ENCODE peak calls at places on chromosomes 6 and 20, in ten cellular contexts. B is ovary; S is foreskin fibroblast; Q is SHP77; P is NAMALWA; R is NCI-H345; I is activated T-helper 1 cell treated with anti-CD3 and anti-CD28 coated beads, Interleukin-2, amount 50 U/mL, for 16 hours; N is neural crest cell; V is AG08395; K is midbrain. M is an unnamed sample.
A peak's percentile ranks its signal among the peaks of the same experiment; 100 is the strongest.

GRCh38 chr6:121430514-121431460 is 4.7 kb upstream of the GJA1 start:
- DNase-seq in B (no peak), S (no peak), Q (peak; percentile 2), P (no peak), R (peak; percentile 1), I (no peak), N (no peak), V (peak; percentile 51), K (peak; percentile 45), M (no peak)

GRCh38 chr6:83702077-83702476 is 6.8 kb downstream of the SNAP91 start:
- DNase-seq in B (no peak), S (no peak), Q (no peak), P (peak; percentile 7), R (no peak), I (no peak), N (no peak), V (no peak), K (no peak), M (no peak)

GRCh38 chr20:35953411-35954199 is 697 bp downstream of the SCAND1 start:
- DNase-seq in B (no peak), S (peak; percentile 24), Q (peak; percentile 7), P (peak; percentile 71), R (peak; percentile 47), I (peak; percentile 56), N (peak; percentile 32), V (peak; percentile 38), K (no peak), M (no peak)

GRCh38 chr20:4069741-4070140 is 54.4 kb upstream of the RNF24 start:
- DNase-seq in B (no peak), S (peak; percentile 61), Q (no peak), P (no peak), R (no peak), I (no peak), N (no peak), V (no peak), K (no peak), M (no peak)

GRCh38 chr20:33719277-33719988 is 677 bp downstream of the PXMP4 start:
- DNase-seq in B (no peak), S (no peak), Q (no peak), P (no peak), R (no peak), I (no peak), N (no peak), V (no peak), K (no peak), M (no peak)

GRCh38 chr6:130810307-130811030 is 16.7 kb upstream of the SMLR1 start:
- DNase-seq in B (no peak), S (peak; percentile 32), Q (no peak), P (no peak), R (no peak), I (no peak), N (no peak), V (peak; percentile 33), K (no peak), M (no peak)

GRCh38 chr20:4161447-4162251 is 146.3 kb upstream of the RNF24 start:
- DNase-seq in B (no peak), S (no peak), Q (no peak), P (no peak), R (peak; percentile 87), I (no peak), N (no peak), V (no peak), K (no peak), M (no peak)

GRCh38 chr20:57826731-57827287 is 117.0 kb upstream of the PMEPA1 start:
- DNase-seq in B (no peak), S (no peak), Q (no peak), P (no peak), R (no peak), I (no peak), N (no peak), V (no peak), K (no peak), M (no peak)

GRCh38 chr20:59820204-59821041 is 113.0 kb downstream of the SYCP2 start:
- DNase-seq in B (no peak), S (no peak), Q (peak; percentile 93), P (no peak), R (peak; percentile 77), I (no peak), N (no peak), V (no peak), K (peak; percentile 86), M (peak; percentile 77)

GRCh38 chr20:56403465-56403864 is 8.6 kb upstream of the CASS4 start:
- DNase-seq in B (no peak), S (no peak), Q (no peak), P (no peak), R (no peak), I (no peak), N (no peak), V (no peak), K (no peak), M (no peak)

GRCh38 chr6:167479967-167480653 is 155.2 kb downstream of the TTLL2 start:
- DNase-seq in B (no peak), S (no peak), Q (no peak), P (no peak), R (no peak), I (no peak), N (no peak), V (no peak), K (no peak), M (no peak)

GRCh38 chr6:166786704-166787293 is 159.7 kb upstream of the RPS6KA2 start:
- DNase-seq in B (no peak), S (peak; percentile 41), Q (peak; percentile 87), P (peak; percentile 77), R (peak; percentile 76), I (no peak), N (no peak), V (peak; percentile 60), K (peak; percentile 73), M (peak; percentile 60)

GRCh38 chr6:123965894-123966293 is 162.2 kb downstream of the NKAIN2 start:
- DNase-seq in B (no peak), S (no peak), Q (peak; percentile 12), P (no peak), R (peak; percentile 60), I (no peak), N (peak; percentile 8), V (no peak), K (peak; percentile 25), M (peak; percentile 67)

GRCh38 chr6:44006872-44007303 is 120.4 kb downstream of the MRPL14 start:
- DNase-seq in B (no peak), S (no peak), Q (no peak), P (no peak), R (no peak), I (no peak), N (no peak), V (no peak), K (no peak), M (no peak)

GRCh38 chr6:41023114-41023513 is 15.9 kb downstream of the UNC5CL start:
- DNase-seq in B (no peak), S (no peak), Q (no peak), P (no peak), R (no peak), I (no peak), N (no peak), V (no peak), K (no peak), M (no peak)

GRCh38 chr6:112903361-112903760 is 556.2 kb downstream of the RFPL4B start:
- DNase-seq in B (no peak), S (no peak), Q (no peak), P (no peak), R (no peak), I (no peak), N (no peak), V (no peak), K (no peak), M (no peak)

GRCh38 chr20:25987073-25987927 is 290.6 kb upstream of the ZNF337 start:
- DNase-seq in B (peak; percentile 62), S (no peak), Q (peak; percentile 46), P (peak; percentile 64), R (peak; percentile 87), I (peak; percentile 26), N (no peak), V (peak; percentile 33), K (peak; percentile 51), M (peak; percentile 29)

GRCh38 chr20:33411136-33411690 is 9.9 kb upstream of the CDK5RAP1 start:
- DNase-seq in B (no peak), S (no peak), Q (no peak), P (no peak), R (no peak), I (no peak), N (no peak), V (no peak), K (no peak), M (no peak)

GRCh38 chr6:81834141-81834621 is 81.7 kb upstream of the TENT5A start:
- DNase-seq in B (peak; percentile 66), S (peak; percentile 67), Q (no peak), P (no peak), R (no peak), I (no peak), N (no peak), V (peak; percentile 81), K (no peak), M (no peak)

M was measured in globus pallidus.